ENCODE peak calls at places on chromosomes 12 and 14, in nine cellular contexts. B is fibroblast of pulmonary artery, T is kidney tubule cell, P is AG09319, H is iris pigment epithelial cell, G is OCI-LY7, S is GM12865, Q is NCI-H510A treated with DMSO at 0.1 percent for 48 hours, N is GM03348. U is an unnamed sample.

GRCh38 chr14:102591944-102592772 is at the start of gene RCOR1:
- DNase-seq in G (peak; percentile 98), B (peak; percentile 98), P (peak; percentile 97), T (peak; percentile 99), S (peak; percentile 99), H (peak; percentile 98), N (peak; percentile 100), Q (peak; percentile 95), U (peak; percentile 98)

GRCh38 chr14:49853572-49854375 is 1.2 kb upstream of the NEMF start:
- DNase-seq in G (peak; percentile 48), S (peak; percentile 89), T (peak; percentile 86), N (peak; percentile 66), B (peak; percentile 89), P (peak; percentile 39), H (peak; percentile 86), Q (peak; percentile 82), U (peak; percentile 86)

GRCh38 chr12:24904871-24905270 is 44.0 kb downstream of the BCAT1 start:
- DNase-seq in G (no peak), H (no peak), S (no peak), T (no peak), P (no peak), N (no peak), Q (no peak), B (no peak), U (no peak)

GRCh38 chr14:59490756-59491155 is 6.4 kb downstream of the JKAMP start:
- DNase-seq in B (no peak), N (no peak), G (no peak), Q (no peak), S (no peak), P (no peak), H (peak; percentile 25), T (no peak), U (no peak)

GRCh38 chr12:102503871-102504270 is 23.5 kb upstream of the IGF1 start:
- DNase-seq in B (no peak), T (no peak), N (no peak), P (no peak), Q (no peak), H (no peak), G (no peak), S (no peak), U (no peak)

GRCh38 chr12:101919447-101919846 is 42.1 kb downstream of the DRAM1 start:
- DNase-seq in P (no peak), H (no peak), N (no peak), S (no peak), G (no peak), B (no peak), T (no peak), Q (peak; percentile 57), U (no peak)

GRCh38 chr12:41932028-41932427 is 212.6 kb downstream of the GXYLT1 start:
- DNase-seq in G (no peak), N (no peak), B (no peak), Q (no peak), T (no peak), S (no peak), P (no peak), H (no peak), U (no peak)

GRCh38 chr12:49895773-49896172 is 7.9 kb downstream of the FAIM2 start:
- DNase-seq in T (no peak), B (no peak), Q (no peak), N (no peak), G (no peak), P (no peak), S (no peak), H (no peak), U (no peak)

GRCh38 chr12:69467400-69467799 is 2.8 kb upstream of the FRS2 start:
- DNase-seq in S (no peak), Q (no peak), T (no peak), H (no peak), G (peak; percentile 24), B (no peak), N (no peak), P (no peak), U (no peak)

GRCh38 chr12:31204995-31205582 is 120.9 kb downstream of the SINHCAF start:
- DNase-seq in P (no peak), G (peak; percentile 39), B (peak; percentile 95), H (peak; percentile 68), S (peak; percentile 65), N (peak; percentile 7), T (peak; percentile 69), Q (no peak), U (peak; percentile 24)

GRCh38 chr12:95336387-95337067 is 118.9 kb downstream of the VEZT start:
- DNase-seq in T (peak; percentile 79), Q (peak; percentile 86), B (peak; percentile 91), N (peak; percentile 83), G (peak; percentile 89), S (peak; percentile 19), H (peak; percentile 88), P (peak; percentile 73), U (peak; percentile 89)

GRCh38 chr12:24561882-24562760 is 386.8 kb downstream of the BCAT1 start:
- DNase-seq in G (no peak), H (peak; percentile 74), T (peak; percentile 29), S (peak; percentile 38), N (peak; percentile 57), B (peak; percentile 57), Q (peak; percentile 71), P (no peak), U (peak; percentile 75)

GRCh38 chr14:84622357-84622756 is 907.6 kb upstream of the FLRT2 start:
- DNase-seq in H (peak; percentile 32), Q (no peak), B (no peak), T (no peak), P (no peak), G (no peak), S (no peak), N (no peak), U (no peak)

GRCh38 chr14:100078997-100079561 is 13.9 kb downstream of the EVL start:
- DNase-seq in P (no peak), B (peak; percentile 37), N (peak; percentile 56), S (peak; percentile 35), T (no peak), G (no peak), Q (no peak), H (peak; percentile 73), U (peak; percentile 89)

GRCh38 chr12:356276-356988 is 32.7 kb downstream of the KDM5A start:
- DNase-seq in Q (no peak), P (peak; percentile 16), H (peak; percentile 73), S (no peak), T (peak; percentile 24), B (peak; percentile 3), N (peak; percentile 25), G (no peak), U (peak; percentile 26)

GRCh38 chr14:70808402-70809237 is 693 bp downstream of the MAP3K9 start:
- DNase-seq in G (peak; percentile 17), P (no peak), T (peak; percentile 53), Q (no peak), H (no peak), S (peak; percentile 52), N (no peak), B (no peak), U (no peak)

GRCh38 chr12:89243786-89244185 is 108.5 kb downstream of the DUSP6 start:
- DNase-seq in H (peak; percentile 46), T (no peak), G (no peak), N (no peak), B (no peak), P (no peak), S (no peak), Q (no peak), U (no peak)

GRCh38 chr14:102655154-102655553 is 62.7 kb downstream of the RCOR1 start:
- DNase-seq in T (peak; percentile 77), S (no peak), Q (no peak), B (peak; percentile 78), N (peak; percentile 48), H (peak; percentile 72), P (no peak), G (no peak), U (peak; percentile 57)

GRCh38 chr12:88181881-88182280 is 39.8 kb downstream of the TMTC3 start:
- DNase-seq in P (no peak), N (no peak), S (no peak), B (no peak), Q (no peak), T (no peak), G (no peak), H (peak; percentile 7), U (no peak)

GRCh38 chr14:42911642-42912041 is 1305.0 kb downstream of the LRFN5 start:
- DNase-seq in N (no peak), G (no peak), B (peak; percentile 31), T (no peak), S (no peak), P (no peak), Q (no peak), H (peak; percentile 21), U (peak; percentile 7)